ENCODE peak calls at places on chromosomes 13 and 19, in four cellular contexts. Z, Y, N and W are unnamed samples.

GRCh38 chr13:31200636-31200970 is 828 bp downstream of the B3GLCT start:
- DNase-seq in Z (peak; percentile 36), Y (no peak), N (peak; percentile 39), W (peak; percentile 53)

GRCh38 chr19:41626877-41627276 is at the start of gene CEACAM4:
- DNase-seq in Z (no peak), Y (no peak), N (no peak), W (no peak)

GRCh38 chr13:53104120-53104519 is 75.5 kb downstream of the OLFM4 start:
- DNase-seq in Z (no peak), Y (no peak), N (no peak), W (no peak)

GRCh38 chr13:43132228-43132627 is 108.8 kb downstream of the DNAJC15 start:
- DNase-seq in Z (peak; percentile 51), Y (no peak), N (no peak), W (peak; percentile 69)

GRCh38 chr13:111484129-111484925 is 163.9 kb downstream of the TEX29 start:
- DNase-seq in Z (no peak), Y (no peak), N (no peak), W (peak; percentile 21)

GRCh38 chr13:48728876-48729275 is 75.1 kb downstream of the CYSLTR2 start:
- DNase-seq in Z (no peak), Y (no peak), N (no peak), W (no peak)

GRCh38 chr13:75826391-75826790 is 190.3 kb downstream of the LMO7 start:
- DNase-seq in Z (no peak), Y (no peak), N (no peak), W (no peak)

GRCh38 chr13:27421101-27421881 is 3.1 kb upstream of the GTF3A start:
- DNase-seq in Z (no peak), Y (no peak), N (no peak), W (no peak)

GRCh38 chr13:20126460-20127262 is 34.2 kb downstream of the GJA3 start:
- DNase-seq in Z (no peak), Y (no peak), N (no peak), W (no peak)

GRCh38 chr19:38537071-38537847 is 80.5 kb downstream of the MAP4K1 start:
- DNase-seq in Z (no peak), Y (no peak), N (no peak), W (no peak)

GRCh38 chr13:99980201-99981114 is 1.1 kb upstream of the ZIC2 start:
- DNase-seq in Z (peak; percentile 57), Y (no peak), N (peak; percentile 69), W (peak; percentile 77)